ENCODE peak calls at places on chromosomes 11 and 22, in six cellular contexts. One of them, this sample, is unnamed.

GRCh38 chr11:12298610-12299009 is 78.8 kb upstream of the PARVA start:
- DNase-seq in AG04450: no peak
- DNase-seq in RWPE1: no peak
- DNase-seq in body of pancreas: no peak
- DNase-seq in lung microvascular endothelial cell: no peak
- DNase-seq in NCI-H1694 treated with DMSO at 0.1 percent for 48 hours: no peak
- DNase-seq in this sample: no peak

GRCh38 chr11:8813658-8814057 is 97.3 kb upstream of the AKIP1 start:
- DNase-seq in AG04450: peak
- DNase-seq in RWPE1: peak
- DNase-seq in body of pancreas: peak
- DNase-seq in lung microvascular endothelial cell: peak
- DNase-seq in NCI-H1694 treated with DMSO at 0.1 percent for 48 hours: peak
- DNase-seq in this sample: peak

GRCh38 chr11:2098691-2099522 is 40.3 kb downstream of the IGF2 start:
- DNase-seq in AG04450: no peak
- DNase-seq in RWPE1: no peak
- DNase-seq in body of pancreas: no peak
- DNase-seq in lung microvascular endothelial cell: no peak
- DNase-seq in NCI-H1694 treated with DMSO at 0.1 percent for 48 hours: no peak
- DNase-seq in this sample: no peak

GRCh38 chr11:24723231-24723630 is 226.4 kb downstream of the LUZP2 start:
- DNase-seq in AG04450: no peak
- DNase-seq in RWPE1: no peak
- DNase-seq in body of pancreas: no peak
- DNase-seq in lung microvascular endothelial cell: no peak
- DNase-seq in NCI-H1694 treated with DMSO at 0.1 percent for 48 hours: no peak
- DNase-seq in this sample: no peak

GRCh38 chr11:134401825-134402809 is 9.9 kb downstream of the B3GAT1 start:
- DNase-seq in AG04450: no peak
- DNase-seq in RWPE1: no peak
- DNase-seq in body of pancreas: no peak
- DNase-seq in lung microvascular endothelial cell: no peak
- DNase-seq in NCI-H1694 treated with DMSO at 0.1 percent for 48 hours: no peak
- DNase-seq in this sample: no peak

GRCh38 chr11:85095239-85095638 is 531.9 kb downstream of the DLG2 start:
- DNase-seq in AG04450: no peak
- DNase-seq in RWPE1: no peak
- DNase-seq in body of pancreas: no peak
- DNase-seq in lung microvascular endothelial cell: no peak
- DNase-seq in NCI-H1694 treated with DMSO at 0.1 percent for 48 hours: no peak
- DNase-seq in this sample: peak

GRCh38 chr22:38412435-38413084 is 42.4 kb downstream of the KCNJ4 start:
- DNase-seq in AG04450: no peak
- DNase-seq in RWPE1: peak
- DNase-seq in body of pancreas: peak
- DNase-seq in lung microvascular endothelial cell: no peak
- DNase-seq in NCI-H1694 treated with DMSO at 0.1 percent for 48 hours: no peak
- DNase-seq in this sample: peak

GRCh38 chr11:75815345-75815983 is 454 bp downstream of the UVRAG start:
- DNase-seq in AG04450: no peak
- DNase-seq in RWPE1: peak
- DNase-seq in body of pancreas: no peak
- DNase-seq in lung microvascular endothelial cell: peak
- DNase-seq in NCI-H1694 treated with DMSO at 0.1 percent for 48 hours: no peak
- DNase-seq in this sample: no peak

GRCh38 chr11:101439488-101439887 is 144.3 kb downstream of the TRPC6 start:
- DNase-seq in AG04450: no peak
- DNase-seq in RWPE1: no peak
- DNase-seq in body of pancreas: no peak
- DNase-seq in lung microvascular endothelial cell: no peak
- DNase-seq in NCI-H1694 treated with DMSO at 0.1 percent for 48 hours: no peak
- DNase-seq in this sample: no peak

GRCh38 chr22:43159484-43160178 is 8.3 kb downstream of the TSPO start:
- DNase-seq in AG04450: no peak
- DNase-seq in RWPE1: no peak
- DNase-seq in body of pancreas: peak
- DNase-seq in lung microvascular endothelial cell: peak
- DNase-seq in NCI-H1694 treated with DMSO at 0.1 percent for 48 hours: no peak
- DNase-seq in this sample: no peak

GRCh38 chr11:126467471-126467870 is 112.0 kb downstream of the ST3GAL4 start:
- DNase-seq in AG04450: no peak
- DNase-seq in RWPE1: no peak
- DNase-seq in body of pancreas: no peak
- DNase-seq in lung microvascular endothelial cell: no peak
- DNase-seq in NCI-H1694 treated with DMSO at 0.1 percent for 48 hours: no peak
- DNase-seq in this sample: no peak

GRCh38 chr22:38428714-38429113 is 26.3 kb downstream of the KCNJ4 start:
- DNase-seq in AG04450: no peak
- DNase-seq in RWPE1: no peak
- DNase-seq in body of pancreas: no peak
- DNase-seq in lung microvascular endothelial cell: no peak
- DNase-seq in NCI-H1694 treated with DMSO at 0.1 percent for 48 hours: no peak
- DNase-seq in this sample: no peak

GRCh38 chr22:49968313-49968830 is 7.8 kb downstream of the PIM3 start:
- DNase-seq in AG04450: no peak
- DNase-seq in RWPE1: no peak
- DNase-seq in body of pancreas: no peak
- DNase-seq in lung microvascular endothelial cell: no peak
- DNase-seq in NCI-H1694 treated with DMSO at 0.1 percent for 48 hours: no peak
- DNase-seq in this sample: no peak

This sample was measured in LoVo.